ENCODE peak calls at places on chromosomes 13 and 19, in four cellular contexts. F, K, A and G are unnamed samples.

GRCh38 chr13:66405908-66406802 is 824.0 kb downstream of the PCDH9 start:
- DNase-seq in F (no peak), K (peak), A (no peak), G (no peak)

GRCh38 chr19:19443283-19443682 is 37.8 kb downstream of the GATAD2A start:
- DNase-seq in F (no peak), K (no peak), A (no peak), G (no peak)

GRCh38 chr13:94933230-94933751 is 220.9 kb upstream of the SOX21 start:
- DNase-seq in F (no peak), K (no peak), A (no peak), G (no peak)

GRCh38 chr19:42108527-42109389 is 23.5 kb downstream of the POU2F2 start:
- DNase-seq in F (peak), K (peak), A (peak), G (peak)

GRCh38 chr19:14440049-14440448 is 6.9 kb downstream of the PKN1 start:
- DNase-seq in F (no peak), K (no peak), A (no peak), G (no peak)

GRCh38 chr19:31532034-31532433 is 182.8 kb upstream of the TSHZ3 start:
- DNase-seq in F (no peak), K (no peak), A (no peak), G (no peak)

GRCh38 chr13:52452470-52452869 is 2.0 kb upstream of the VPS36 start:
- DNase-seq in F (no peak), K (no peak), A (no peak), G (no peak)

GRCh38 chr13:30192320-30193093 is 114.8 kb downstream of the KATNAL1 start:
- DNase-seq in F (peak), K (peak), A (no peak), G (no peak)

GRCh38 chr13:74191036-74191809 is 57.0 kb upstream of the KLF12 start:
- DNase-seq in F (no peak), K (peak), A (no peak), G (no peak)

GRCh38 chr13:111187879-111188643 is 73.0 kb downstream of the ARHGEF7 start:
- DNase-seq in F (peak), K (peak), A (no peak), G (no peak)

GRCh38 chr13:114015608-114016295 is 41.9 kb upstream of the C13orf46 start:
- DNase-seq in F (no peak), K (no peak), A (no peak), G (no peak)

GRCh38 chr19:48991823-48992570 is 1.1 kb downstream of the GYS1 start:
- DNase-seq in F (no peak), K (peak), A (no peak), G (peak)